ENCODE peak calls at places on chromosomes 2 and 18, in four cellular contexts. W, E, B and Q are unnamed samples.

GRCh38 chr2:179277429-179278196 is 13.0 kb upstream of the SESTD1 start:
- DNase-seq in B (no peak), W (no peak), E (no peak), Q (no peak)

GRCh38 chr18:31274915-31275314 is 43.0 kb upstream of the DSG1 start:
- DNase-seq in W (no peak), E (no peak), B (no peak), Q (no peak)

GRCh38 chr2:108936868-108937265 is 52.2 kb downstream of the EDAR start:
- DNase-seq in B (no peak), W (no peak), E (no peak), Q (no peak)

GRCh38 chr2:85753525-85754312 is at the start of gene ATOH8:
- DNase-seq in W (no peak), E (peak; percentile 44), B (no peak), Q (no peak)

GRCh38 chr2:212107014-212107413 is 431.6 kb downstream of the ERBB4 start:
- DNase-seq in W (no peak), E (no peak), B (no peak), Q (no peak)

GRCh38 chr2:225649274-225649673 is 249.8 kb downstream of the NYAP2 start:
- DNase-seq in B (no peak), E (no peak), W (no peak), Q (no peak)

GRCh38 chr2:241050624-241051577 is 51.2 kb downstream of the MTERF4 start:
- DNase-seq in W (no peak), B (no peak), E (no peak), Q (no peak)

GRCh38 chr18:78213365-78213994 is 766.1 kb upstream of the SALL3 start:
- DNase-seq in B (no peak), E (no peak), W (no peak), Q (no peak)

GRCh38 chr2:197211881-197212342 is 98.7 kb downstream of the ANKRD44 start:
- DNase-seq in B (no peak), E (peak; percentile 50), W (no peak), Q (no peak)

GRCh38 chr18:11324956-11325873 is 175.8 kb upstream of the PIEZO2 start:
- DNase-seq in E (peak; percentile 10), W (no peak), B (no peak), Q (no peak)

GRCh38 chr18:57141208-57142129 is 5.4 kb upstream of the BOD1L2 start:
- DNase-seq in B (no peak), W (no peak), E (no peak), Q (no peak)

GRCh38 chr2:158004131-158004530 is 97.5 kb upstream of the UPP2 start:
- DNase-seq in B (no peak), W (no peak), E (no peak), Q (no peak)

GRCh38 chr18:62729487-62730386 is 14.4 kb downstream of the PHLPP1 start:
- DNase-seq in B (no peak), W (no peak), E (no peak), Q (no peak)

GRCh38 chr2:188346059-188346458 is 54.4 kb downstream of the GULP1 start:
- DNase-seq in B (no peak), E (no peak), W (no peak), Q (no peak)

GRCh38 chr2:191521608-191522208 is 156.2 kb upstream of the NABP1 start:
- DNase-seq in B (no peak), E (no peak), W (no peak), Q (no peak)

GRCh38 chr2:58065248-58065647 is 18.6 kb downstream of the VRK2 start:
- DNase-seq in B (no peak), E (no peak), W (no peak), Q (no peak)

GRCh38 chr2:203549406-203549805 is 14.3 kb upstream of the RAPH1 start:
- DNase-seq in W (no peak), E (no peak), B (no peak), Q (no peak)

GRCh38 chr2:238497610-238498005 is 70.9 kb downstream of the ASB1 start:
- DNase-seq in W (no peak), B (no peak), E (no peak), Q (no peak)

GRCh38 chr2:227407601-227408089 is 19.9 kb upstream of the SCYGR1 start:
- DNase-seq in W (no peak), E (no peak), B (no peak), Q (no peak)

GRCh38 chr2:12074126-12074883 is 327.9 kb downstream of the LPIN1 start:
- DNase-seq in W (no peak), E (no peak), B (no peak), Q (no peak)

GRCh38 chr2:61470122-61470951 is 550 bp downstream of the USP34 start:
- DNase-seq in W (peak; percentile 78), E (peak; percentile 89), B (peak; percentile 76), Q (peak; percentile 26)

GRCh38 chr2:221429741-221430491 is 142.2 kb downstream of the EPHA4 start:
- DNase-seq in E (no peak), B (no peak), W (no peak), Q (no peak)

GRCh38 chr2:85996591-85996990 is 107.8 kb upstream of the ST3GAL5 start:
- DNase-seq in B (no peak), W (no peak), E (no peak), Q (no peak)